ENCODE peak calls at places on chromosomes 4 and X, in nine cellular contexts. One of them, this sample, is unnamed.

GRCh38 chr4:7392438-7393374 is 42.0 kb downstream of the PSAPL1 start:
- DNase-seq in heart left ventricle: peak; percentile 64
- DNase-seq in body of pancreas: no peak
- DNase-seq in upper lobe of right lung: no peak
- DNase-seq in mucosa of descending colon: peak; percentile 12
- DNase-seq in A549: no peak
- DNase-seq in lower leg skin: no peak
- DNase-seq in brain microvascular endothelial cell: peak; percentile 41
- DNase-seq in astrocyte of the spinal cord: peak; percentile 21
- DNase-seq in this sample: no peak

GRCh38 chrX:26442340-26442739 is 226.4 kb downstream of the MAGEB5 start:
- DNase-seq in upper lobe of right lung: no peak
- DNase-seq in mucosa of descending colon: no peak
- DNase-seq in brain microvascular endothelial cell: peak; percentile 40
- DNase-seq in lower leg skin: no peak
- DNase-seq in body of pancreas: no peak
- DNase-seq in A549: peak; percentile 1
- DNase-seq in heart left ventricle: no peak
- DNase-seq in astrocyte of the spinal cord: peak; percentile 5
- DNase-seq in this sample: no peak

GRCh38 chr4:173626277-173626676 is 96.2 kb upstream of the HAND2 start:
- DNase-seq in A549: no peak
- DNase-seq in body of pancreas: no peak
- DNase-seq in upper lobe of right lung: no peak
- DNase-seq in brain microvascular endothelial cell: no peak
- DNase-seq in lower leg skin: no peak
- DNase-seq in heart left ventricle: no peak
- DNase-seq in astrocyte of the spinal cord: no peak
- DNase-seq in mucosa of descending colon: no peak
- DNase-seq in this sample: no peak

GRCh38 chr4:4668355-4669210 is 126.7 kb upstream of the STX18 start:
- DNase-seq in A549: no peak
- DNase-seq in mucosa of descending colon: no peak
- DNase-seq in brain microvascular endothelial cell: no peak
- DNase-seq in heart left ventricle: no peak
- DNase-seq in lower leg skin: no peak
- DNase-seq in body of pancreas: no peak
- DNase-seq in upper lobe of right lung: no peak
- DNase-seq in astrocyte of the spinal cord: no peak
- DNase-seq in this sample: no peak

GRCh38 chr4:52635560-52635959 is 23.5 kb downstream of the USP46 start:
- DNase-seq in A549: no peak
- DNase-seq in heart left ventricle: no peak
- DNase-seq in mucosa of descending colon: no peak
- DNase-seq in upper lobe of right lung: no peak
- DNase-seq in brain microvascular endothelial cell: no peak
- DNase-seq in body of pancreas: no peak
- DNase-seq in astrocyte of the spinal cord: no peak
- DNase-seq in lower leg skin: no peak
- DNase-seq in this sample: no peak

GRCh38 chr4:24887881-24888430 is 24.9 kb downstream of the CCDC149 start:
- DNase-seq in heart left ventricle: no peak
- DNase-seq in astrocyte of the spinal cord: no peak
- DNase-seq in mucosa of descending colon: no peak
- DNase-seq in A549: no peak
- DNase-seq in lower leg skin: no peak
- DNase-seq in brain microvascular endothelial cell: no peak
- DNase-seq in upper lobe of right lung: no peak
- DNase-seq in body of pancreas: no peak
- DNase-seq in this sample: no peak

GRCh38 chr4:106323119-106323518 is 6.8 kb downstream of the AIMP1 start:
- DNase-seq in upper lobe of right lung: no peak
- DNase-seq in A549: no peak
- DNase-seq in heart left ventricle: no peak
- DNase-seq in body of pancreas: no peak
- DNase-seq in brain microvascular endothelial cell: no peak
- DNase-seq in lower leg skin: no peak
- DNase-seq in astrocyte of the spinal cord: no peak
- DNase-seq in mucosa of descending colon: no peak
- DNase-seq in this sample: no peak

GRCh38 chr4:78560296-78560963 is 8.9 kb downstream of the ANXA3 start:
- DNase-seq in astrocyte of the spinal cord: peak; percentile 66
- DNase-seq in mucosa of descending colon: no peak
- DNase-seq in lower leg skin: no peak
- DNase-seq in A549: peak; percentile 71
- DNase-seq in brain microvascular endothelial cell: peak; percentile 90
- DNase-seq in upper lobe of right lung: no peak
- DNase-seq in body of pancreas: no peak
- DNase-seq in heart left ventricle: no peak
- DNase-seq in this sample: peak; percentile 88

GRCh38 chrX:23344208-23344903 is 9.7 kb downstream of the PTCHD1 start:
- DNase-seq in heart left ventricle: no peak
- DNase-seq in mucosa of descending colon: no peak
- DNase-seq in body of pancreas: no peak
- DNase-seq in brain microvascular endothelial cell: no peak
- DNase-seq in astrocyte of the spinal cord: peak; percentile 29
- DNase-seq in A549: no peak
- DNase-seq in lower leg skin: no peak
- DNase-seq in upper lobe of right lung: no peak
- DNase-seq in this sample: no peak

GRCh38 chrX:132474522-132474921 is 14.3 kb downstream of the MBNL3 start:
- DNase-seq in A549: no peak
- DNase-seq in body of pancreas: no peak
- DNase-seq in heart left ventricle: no peak
- DNase-seq in lower leg skin: no peak
- DNase-seq in upper lobe of right lung: no peak
- DNase-seq in astrocyte of the spinal cord: no peak
- DNase-seq in brain microvascular endothelial cell: no peak
- DNase-seq in mucosa of descending colon: no peak
- DNase-seq in this sample: no peak

GRCh38 chr4:32094987-32095386 is 1374.8 kb downstream of the PCDH7 start:
- DNase-seq in brain microvascular endothelial cell: no peak
- DNase-seq in upper lobe of right lung: no peak
- DNase-seq in body of pancreas: no peak
- DNase-seq in astrocyte of the spinal cord: no peak
- DNase-seq in mucosa of descending colon: no peak
- DNase-seq in A549: no peak
- DNase-seq in heart left ventricle: no peak
- DNase-seq in lower leg skin: no peak
- DNase-seq in this sample: no peak

GRCh38 chr4:185128272-185129119 is 14.6 kb upstream of the SLC25A4 start:
- DNase-seq in lower leg skin: no peak
- DNase-seq in brain microvascular endothelial cell: no peak
- DNase-seq in heart left ventricle: peak; percentile 69
- DNase-seq in upper lobe of right lung: peak; percentile 72
- DNase-seq in A549: peak; percentile 24
- DNase-seq in astrocyte of the spinal cord: no peak
- DNase-seq in body of pancreas: peak; percentile 32
- DNase-seq in mucosa of descending colon: peak; percentile 17
- DNase-seq in this sample: no peak

GRCh38 chr4:159290321-159291030 is 187.6 kb downstream of the RAPGEF2 start:
- DNase-seq in brain microvascular endothelial cell: peak; percentile 59
- DNase-seq in mucosa of descending colon: no peak
- DNase-seq in lower leg skin: no peak
- DNase-seq in heart left ventricle: no peak
- DNase-seq in upper lobe of right lung: no peak
- DNase-seq in A549: no peak
- DNase-seq in astrocyte of the spinal cord: no peak
- DNase-seq in body of pancreas: no peak
- DNase-seq in this sample: peak; percentile 46

GRCh38 chrX:30283456-30284200 is 25.6 kb downstream of the NR0B1 start:
- DNase-seq in lower leg skin: no peak
- DNase-seq in upper lobe of right lung: no peak
- DNase-seq in heart left ventricle: no peak
- DNase-seq in A549: peak; percentile 93
- DNase-seq in mucosa of descending colon: no peak
- DNase-seq in body of pancreas: no peak
- DNase-seq in astrocyte of the spinal cord: peak; percentile 88
- DNase-seq in brain microvascular endothelial cell: peak; percentile 65
- DNase-seq in this sample: peak; percentile 67

GRCh38 chrX:119429471-119429870 is 30.3 kb downstream of the SLC25A43 start:
- DNase-seq in brain microvascular endothelial cell: no peak
- DNase-seq in astrocyte of the spinal cord: no peak
- DNase-seq in A549: no peak
- DNase-seq in lower leg skin: no peak
- DNase-seq in upper lobe of right lung: no peak
- DNase-seq in heart left ventricle: no peak
- DNase-seq in mucosa of descending colon: no peak
- DNase-seq in body of pancreas: no peak
- DNase-seq in this sample: no peak

GRCh38 chr4:107801766-107802211 is 22.9 kb upstream of the SGMS2 start:
- DNase-seq in brain microvascular endothelial cell: no peak
- DNase-seq in upper lobe of right lung: no peak
- DNase-seq in body of pancreas: no peak
- DNase-seq in lower leg skin: no peak
- DNase-seq in astrocyte of the spinal cord: peak; percentile 79
- DNase-seq in mucosa of descending colon: no peak
- DNase-seq in A549: no peak
- DNase-seq in heart left ventricle: no peak
- DNase-seq in this sample: no peak

GRCh38 chrX:20514358-20514757 is 247.6 kb upstream of the RPS6KA3 start:
- DNase-seq in upper lobe of right lung: no peak
- DNase-seq in mucosa of descending colon: no peak
- DNase-seq in heart left ventricle: no peak
- DNase-seq in astrocyte of the spinal cord: peak; percentile 61
- DNase-seq in body of pancreas: no peak
- DNase-seq in lower leg skin: no peak
- DNase-seq in brain microvascular endothelial cell: peak; percentile 80
- DNase-seq in A549: peak; percentile 60
- DNase-seq in this sample: no peak

GRCh38 chrX:100083146-100083715 is 326.8 kb downstream of the PCDH19 start:
- DNase-seq in astrocyte of the spinal cord: no peak
- DNase-seq in upper lobe of right lung: no peak
- DNase-seq in brain microvascular endothelial cell: no peak
- DNase-seq in mucosa of descending colon: no peak
- DNase-seq in lower leg skin: no peak
- DNase-seq in body of pancreas: no peak
- DNase-seq in A549: no peak
- DNase-seq in heart left ventricle: no peak
- DNase-seq in this sample: no peak

GRCh38 chr4:81786770-81787169 is 315.1 kb upstream of the RASGEF1B start:
- DNase-seq in body of pancreas: no peak
- DNase-seq in mucosa of descending colon: no peak
- DNase-seq in astrocyte of the spinal cord: no peak
- DNase-seq in A549: no peak
- DNase-seq in upper lobe of right lung: no peak
- DNase-seq in brain microvascular endothelial cell: no peak
- DNase-seq in lower leg skin: no peak
- DNase-seq in heart left ventricle: no peak
- DNase-seq in this sample: no peak

DNA sequence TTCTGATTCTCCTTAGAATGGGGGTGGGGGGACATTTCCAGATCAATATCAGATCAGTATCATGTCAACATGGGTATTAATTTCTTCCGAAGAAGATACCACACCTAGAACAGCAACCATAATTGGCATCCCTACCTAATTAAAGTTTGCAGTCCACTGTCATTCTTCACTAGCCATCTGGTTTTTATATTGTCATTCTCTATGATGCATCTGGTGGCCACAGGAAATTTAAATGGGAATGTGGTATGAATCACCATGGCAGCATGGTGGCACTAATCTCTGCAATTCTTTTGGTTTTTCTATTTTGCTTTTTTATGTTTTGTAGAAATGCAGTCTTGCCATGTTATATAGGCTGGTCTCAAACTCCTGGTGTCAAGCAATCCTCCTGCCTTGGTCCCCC is 16.6 kb upstream of the UBE2D3 start:
- DNase-seq in brain microvascular endothelial cell: no peak
- DNase-seq in heart left ventricle: no peak
- DNase-seq in astrocyte of the spinal cord: no peak
- DNase-seq in body of pancreas: no peak
- DNase-seq in upper lobe of right lung: no peak
- DNase-seq in mucosa of descending colon: no peak
- DNase-seq in lower leg skin: no peak
- DNase-seq in A549: no peak
- DNase-seq in this sample: no peak
- H3K4me3 ChIP-seq in brain microvascular endothelial cell: no peak overlapping the region
- H3K4me3 ChIP-seq in heart left ventricle: no peak overlapping the region
- H3K4me3 ChIP-seq in astrocyte of the spinal cord: no peak overlapping the region
- H3K4me3 ChIP-seq in body of pancreas: no peak overlapping the region
- H3K4me3 ChIP-seq in upper lobe of right lung: no peak overlapping the region
- H3K4me3 ChIP-seq in mucosa of descending colon: no peak overlapping the region
- H3K4me3 ChIP-seq in lower leg skin: no peak overlapping the region
- H3K4me3 ChIP-seq in A549: no peak overlapping the region
- H3K4me3 ChIP-seq in this sample: no peak overlapping the region

DNA sequence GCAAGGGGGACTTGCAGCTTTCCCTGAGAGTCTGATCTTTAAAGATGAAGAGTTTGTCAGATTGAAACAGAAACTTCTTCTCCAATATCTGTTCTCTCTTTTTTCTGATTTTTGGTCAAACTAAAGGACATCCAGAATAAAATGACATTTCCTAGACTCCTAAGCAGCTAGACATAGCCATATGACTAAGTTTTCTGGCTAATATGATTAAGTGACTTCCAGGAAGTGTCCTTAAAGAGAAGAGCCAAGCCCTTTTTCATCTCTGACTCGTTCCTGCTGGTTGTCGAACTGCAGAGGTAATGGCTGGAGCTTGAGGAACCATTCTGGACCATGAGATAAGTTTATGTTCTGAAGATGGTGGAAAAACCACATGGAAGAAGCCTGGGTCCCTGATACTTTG is 546.0 kb downstream of the BCOR start:
- DNase-seq in A549: no peak
- DNase-seq in astrocyte of the spinal cord: no peak
- DNase-seq in body of pancreas: no peak
- DNase-seq in lower leg skin: no peak
- DNase-seq in heart left ventricle: no peak
- DNase-seq in upper lobe of right lung: no peak
- DNase-seq in mucosa of descending colon: no peak
- DNase-seq in brain microvascular endothelial cell: no peak
- DNase-seq in this sample: no peak
- TF ChIP-seq CTCF in A549: no peak
- TF ChIP-seq CTCF in astrocyte of the spinal cord: no peak
- TF ChIP-seq CTCF in body of pancreas: no peak
- TF ChIP-seq CTCF in lower leg skin: no peak
- TF ChIP-seq CTCF in heart left ventricle: no peak
- TF ChIP-seq CTCF in upper lobe of right lung: no peak
- TF ChIP-seq CTCF in mucosa of descending colon: no peak
- TF ChIP-seq CTCF in brain microvascular endothelial cell: no peak
- TF ChIP-seq CTCF in this sample: no peak

DNA sequence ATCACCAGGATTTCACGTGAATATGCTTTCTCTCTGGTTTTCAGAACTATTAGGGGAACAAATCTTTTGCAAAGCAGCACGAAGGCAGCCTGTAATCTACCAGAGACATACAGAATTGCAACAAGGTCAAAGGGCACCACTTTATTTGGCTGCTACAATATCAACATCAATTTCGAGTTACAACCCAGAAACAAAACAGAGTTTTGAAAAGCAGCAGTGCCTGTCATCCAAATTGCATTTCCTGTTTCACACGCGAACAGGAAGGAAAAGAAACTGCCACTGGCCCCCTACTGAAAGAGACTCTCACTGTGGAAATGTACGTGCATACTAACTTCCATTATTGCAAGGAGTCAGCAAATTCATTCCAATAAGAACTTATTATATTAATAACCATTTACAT is 17.1 kb upstream of the C1QTNF7 start:
- DNase-seq in astrocyte of the spinal cord: no peak
- DNase-seq in upper lobe of right lung: no peak
- DNase-seq in mucosa of descending colon: peak; percentile 23
- DNase-seq in A549: no peak
- DNase-seq in body of pancreas: no peak
- DNase-seq in brain microvascular endothelial cell: no peak
- DNase-seq in lower leg skin: no peak
- DNase-seq in heart left ventricle: no peak
- DNase-seq in this sample: no peak
- H3K4me3 ChIP-seq in astrocyte of the spinal cord: no peak overlapping the region
- H3K4me3 ChIP-seq in upper lobe of right lung: no peak overlapping the region
- H3K4me3 ChIP-seq in mucosa of descending colon: no peak overlapping the region
- H3K4me3 ChIP-seq in A549: no peak overlapping the region
- H3K4me3 ChIP-seq in body of pancreas: no peak overlapping the region
- H3K4me3 ChIP-seq in brain microvascular endothelial cell: no peak overlapping the region
- H3K4me3 ChIP-seq in lower leg skin: no peak overlapping the region
- H3K4me3 ChIP-seq in heart left ventricle: no peak overlapping the region
- H3K4me3 ChIP-seq in this sample: no peak overlapping the region

GRCh38 chr4:26319467-26320158 is 1.2 kb upstream of the RBPJ start:
- DNase-seq in brain microvascular endothelial cell: peak; percentile 100
- DNase-seq in upper lobe of right lung: peak; percentile 99
- DNase-seq in astrocyte of the spinal cord: peak; percentile 100
- DNase-seq in heart left ventricle: peak; percentile 98
- DNase-seq in lower leg skin: peak; percentile 98
- DNase-seq in mucosa of descending colon: peak; percentile 99
- DNase-seq in A549: peak; percentile 99
- DNase-seq in body of pancreas: peak; percentile 99
- DNase-seq in this sample: peak; percentile 99
- TF ChIP-seq CTCF in brain microvascular endothelial cell: no peak
- TF ChIP-seq CTCF in upper lobe of right lung: no peak
- TF ChIP-seq CTCF in astrocyte of the spinal cord: no peak
- TF ChIP-seq CTCF in heart left ventricle: peak; percentile 6
- TF ChIP-seq CTCF in lower leg skin: no peak
- TF ChIP-seq CTCF in mucosa of descending colon: no peak
- TF ChIP-seq CTCF in A549: no peak
- TF ChIP-seq CTCF in body of pancreas: no peak
- TF ChIP-seq CTCF in this sample: peak; percentile 4

This sample was measured in retinal pigment epithelial cell.